ENCODE peak calls at places on chromosomes 1 and 21, in five cellular contexts. Q, H, K, J and D are unnamed samples.

GRCh38 chr1:233668725-233669294 is 54.9 kb downstream of the KCNK1 start:
- DNase-seq in Q (no peak), K (no peak), H (peak; percentile 92), J (peak; percentile 54), D (no peak)

GRCh38 chr1:147496571-147496970 is 44.7 kb upstream of the BCL9 start:
- DNase-seq in J (no peak), Q (no peak), K (no peak), H (peak; percentile 18), D (peak; percentile 55)

GRCh38 chr21:42039470-42039901 is 29.3 kb upstream of the ZBTB21 start:
- DNase-seq in K (peak; percentile 44), H (no peak), J (no peak), Q (no peak), D (no peak)

GRCh38 chr1:197783510-197783948 is 8.2 kb upstream of the DENND1B start:
- DNase-seq in H (no peak), Q (no peak), K (no peak), J (no peak), D (no peak)

GRCh38 chr1:176795929-176796328 is 333.0 kb downstream of the PAPPA2 start:
- DNase-seq in J (no peak), H (no peak), K (peak; percentile 41), Q (no peak), D (no peak)

GRCh38 chr1:226827458-226827857 is 43.0 kb upstream of the PSEN2 start:
- DNase-seq in Q (peak; percentile 80), J (no peak), H (peak; percentile 45), K (no peak), D (peak; percentile 87)

GRCh38 chr1:27402349-27402754 is 9.9 kb downstream of the GPR3 start:
- DNase-seq in J (no peak), H (no peak), K (no peak), Q (peak; percentile 91), D (peak; percentile 81)

GRCh38 chr1:70071597-70071996 is 133.8 kb downstream of the LRRC40 start:
- DNase-seq in Q (no peak), J (no peak), K (no peak), H (no peak), D (no peak)

GRCh38 chr1:54069792-54070548 is 16.6 kb downstream of the TCEANC2 start:
- DNase-seq in Q (no peak), H (peak; percentile 70), J (no peak), K (peak; percentile 60), D (peak; percentile 94)

GRCh38 chr1:218480691-218481099 is 135.6 kb downstream of the TGFB2 start:
- DNase-seq in J (no peak), Q (no peak), H (no peak), K (peak; percentile 90), D (peak; percentile 48)

DNA sequence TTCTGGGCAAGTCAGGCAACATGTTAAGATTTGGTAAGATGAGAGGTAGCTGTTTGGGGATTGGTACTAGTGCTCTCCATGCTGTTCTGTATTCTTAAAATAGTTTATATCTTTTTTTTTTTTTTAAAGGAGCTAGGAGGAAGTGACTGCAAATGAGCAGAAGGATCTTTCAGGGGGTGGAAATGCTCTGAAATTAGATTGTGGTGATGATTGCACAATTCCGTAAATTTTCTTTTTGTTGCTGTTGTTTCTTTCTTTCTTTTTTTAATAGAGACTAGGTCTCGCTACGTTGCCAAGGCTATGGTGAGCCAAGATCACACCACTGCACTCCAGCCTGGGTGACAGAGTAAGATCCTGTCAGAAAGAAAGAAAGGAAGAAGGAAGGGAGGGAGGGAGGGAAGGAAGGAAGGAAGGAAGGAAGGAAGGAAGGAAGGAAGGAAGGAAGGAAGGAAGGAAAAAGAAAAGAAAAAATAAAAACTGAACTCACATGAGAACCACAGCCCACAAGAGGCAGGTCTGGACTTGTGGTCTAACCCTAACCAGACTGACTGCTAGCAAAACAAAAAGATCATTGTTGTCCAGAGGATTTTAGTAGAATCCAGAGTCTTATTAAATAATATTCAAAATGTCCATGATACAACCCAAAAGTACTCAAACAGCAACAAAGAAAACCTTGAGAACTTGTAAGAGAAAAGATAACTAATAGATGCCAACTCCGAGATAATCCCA is 4.5 kb upstream of the ITGB2 start:
- DNase-seq in Q (no peak), H (no peak), J (no peak), K (peak; percentile 25), D (peak; percentile 69)
- H3K27ac ChIP-seq in Q (peak overlapping the region; percentile 14), H (no peak overlapping the region), J (no peak overlapping the region), K (peak overlapping the region; percentile 36), D (peak overlapping the region; percentile 47)

GRCh38 chr1:116508090-116508983 is 62.5 kb downstream of the CD58 start:
- DNase-seq in H (no peak), Q (no peak), J (no peak), K (no peak), D (no peak)

GRCh38 chr1:116503535-116504307 is 67.1 kb downstream of the CD58 start:
- DNase-seq in J (no peak), Q (no peak), H (peak; percentile 90), K (no peak), D (no peak)

GRCh38 chr1:116504308-116505156 is 66.3 kb downstream of the CD58 start:
- DNase-seq in K (peak; percentile 59), Q (peak; percentile 83), J (no peak), H (peak; percentile 94), D (peak; percentile 35)

GRCh38 chr1:116508984-116509980 is 61.5 kb downstream of the CD58 start:
- DNase-seq in J (peak; percentile 53), H (peak; percentile 51), K (peak; percentile 82), Q (no peak), D (no peak)

GRCh38 chr1:116506132-116507004 is 64.5 kb downstream of the CD58 start:
- DNase-seq in K (no peak), Q (no peak), H (no peak), J (no peak), D (no peak)
- H3K4me1 ChIP-seq in K (peaks cover 35% of the 10 kb centered on the region), Q (peaks cover 21% of the 10 kb centered on the region), H (peaks cover 74% of the 10 kb centered on the region), J (no peaks in the 10 kb centered on the region), D (no peaks in the 10 kb centered on the region)

DNA sequence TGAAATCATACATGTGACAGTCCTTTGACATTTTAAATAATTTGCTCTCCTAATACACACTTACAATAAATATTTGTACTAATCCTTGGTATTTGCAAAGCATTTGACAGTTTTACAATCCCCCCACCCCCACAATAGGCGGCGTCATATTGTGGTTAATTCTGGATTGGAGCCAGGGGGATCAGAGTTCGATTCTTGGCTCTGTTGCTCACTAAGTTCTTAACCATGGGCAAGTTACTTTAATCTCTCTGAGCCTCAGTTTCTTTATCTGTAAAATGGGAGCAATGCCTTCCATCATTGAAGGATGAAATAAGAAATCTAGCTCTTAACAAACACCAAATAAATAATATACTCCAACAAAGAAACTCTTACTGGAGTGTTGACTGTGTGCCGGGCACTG is 23.8 kb downstream of the CACNA1S start:
- DNase-seq in K (no peak), H (no peak), Q (no peak), J (no peak), D (no peak)
- H3K27ac ChIP-seq in K (no peak overlapping the region), H (no peak overlapping the region), Q (no peak overlapping the region), J (no peak overlapping the region), D (no peak overlapping the region)

GRCh38 chr1:33330906-33331305 is 10.0 kb upstream of the A3GALT2 start:
- DNase-seq in H (no peak), J (no peak), Q (no peak), K (no peak), D (no peak)
- H3K4me1 ChIP-seq in H (no peaks in the 10 kb centered on the region), J (peaks cover 44% of the 10 kb centered on the region), Q (peaks cover 71% of the 10 kb centered on the region), K (peaks cover under 1% of the 10 kb centered on the region), D (peaks cover 41% of the 10 kb centered on the region)

GRCh38 chr1:111571987-111572386 is 47.6 kb upstream of the RAP1A start:
- DNase-seq in K (peak; percentile 18), H (no peak), J (no peak), Q (no peak), D (peak; percentile 2)
- H3K27ac ChIP-seq in K (no peak overlapping the region), H (no peak overlapping the region), J (no peak overlapping the region), Q (no peak overlapping the region), D (no peak overlapping the region)

GRCh38 chr1:240109920-240110685 is 18.4 kb downstream of the FMN2 start:
- DNase-seq in Q (no peak), H (no peak), K (no peak), J (no peak), D (no peak)
- H3K4me1 ChIP-seq in Q (no peaks in the 10 kb centered on the region), H (no peaks in the 10 kb centered on the region), K (peaks cover 15% of the 10 kb centered on the region), J (peaks cover 2% of the 10 kb centered on the region), D (no peaks in the 10 kb centered on the region)

GRCh38 chr1:236395780-236396664 is 1.9 kb downstream of the EDARADD start:
- DNase-seq in K (no peak), J (no peak), Q (no peak), H (peak; percentile 51), D (peak; percentile 2)
- H3K27ac ChIP-seq in K (no peak overlapping the region), J (peak overlapping the region; percentile 98), Q (no peak overlapping the region), H (peak overlapping the region; percentile 84), D (no peak overlapping the region)

GRCh38 chr1:156121441-156121840 is 6.9 kb downstream of the LMNA start:
- DNase-seq in H (no peak), J (no peak), K (no peak), Q (no peak), D (peak; percentile 87)
- H3K4me1 ChIP-seq in H (peaks cover 74% of the 10 kb centered on the region), J (peaks cover 77% of the 10 kb centered on the region), K (peaks cover 97% of the 10 kb centered on the region), Q (peaks cover 96% of the 10 kb centered on the region), D (peaks cover 81% of the 10 kb centered on the region)

GRCh38 chr21:32719085-32719484 is 8.7 kb downstream of the SYNJ1 start:
- DNase-seq in Q (no peak), J (no peak), K (no peak), H (no peak), D (no peak)
- H3K27ac ChIP-seq in Q (no peak overlapping the region), J (no peak overlapping the region), K (no peak overlapping the region), H (no peak overlapping the region), D (no peak overlapping the region)